ENCODE peak calls at places on chromosomes 16 and 17, in five cellular contexts. One of them, this sample, is unnamed.
A peak's percentile ranks its signal among the peaks of the same experiment; 100 is the strongest.

GRCh38 chr17:39618956-39619785 is 7.6 kb upstream of the PPP1R1B start:
- DNase-seq in mucosa of gallbladder: no peak
- DNase-seq in NCI-H2081: no peak
- DNase-seq in posterior vena cava: no peak
- DNase-seq in effector CD4-positive, alpha-beta T cell: no peak
- DNase-seq in this sample: no peak

GRCh38 chr17:3600529-3601205 is 8.5 kb downstream of the TRPV1 start:
- DNase-seq in mucosa of gallbladder: no peak
- DNase-seq in NCI-H2081: no peak
- DNase-seq in effector CD4-positive, alpha-beta T cell: no peak
- DNase-seq in posterior vena cava: no peak
- DNase-seq in this sample: no peak

GRCh38 chr16:739560-740458 is 988 bp downstream of the CIAO3 start:
- DNase-seq in mucosa of gallbladder: no peak
- DNase-seq in NCI-H2081: no peak
- DNase-seq in effector CD4-positive, alpha-beta T cell: no peak
- DNase-seq in posterior vena cava: no peak
- DNase-seq in this sample: no peak

GRCh38 chr16:85716680-85717038 is 27.9 kb upstream of the GINS2 start:
- DNase-seq in NCI-H2081: no peak
- DNase-seq in posterior vena cava: no peak
- DNase-seq in effector CD4-positive, alpha-beta T cell: no peak
- DNase-seq in mucosa of gallbladder: no peak
- DNase-seq in this sample: no peak

GRCh38 chr16:1769402-1770300 is 1.7 kb downstream of the NME3 start:
- DNase-seq in effector CD4-positive, alpha-beta T cell: no peak
- DNase-seq in posterior vena cava: no peak
- DNase-seq in mucosa of gallbladder: no peak
- DNase-seq in NCI-H2081: no peak
- DNase-seq in this sample: no peak

GRCh38 chr16:8936421-8936820 is 27.3 kb downstream of the USP7 start:
- DNase-seq in posterior vena cava: no peak
- DNase-seq in mucosa of gallbladder: no peak
- DNase-seq in NCI-H2081: no peak
- DNase-seq in effector CD4-positive, alpha-beta T cell: peak; percentile 63
- DNase-seq in this sample: peak; percentile 46

GRCh38 chr16:28136751-28137434 is 73.4 kb upstream of the GSG1L start:
- DNase-seq in NCI-H2081: no peak
- DNase-seq in posterior vena cava: no peak
- DNase-seq in effector CD4-positive, alpha-beta T cell: peak; percentile 30
- DNase-seq in mucosa of gallbladder: no peak
- DNase-seq in this sample: no peak

GRCh38 chr17:8109669-8110455 is 8.5 kb downstream of the ALOXE3 start:
- DNase-seq in NCI-H2081: peak; percentile 37
- DNase-seq in posterior vena cava: no peak
- DNase-seq in effector CD4-positive, alpha-beta T cell: peak; percentile 80
- DNase-seq in mucosa of gallbladder: no peak
- DNase-seq in this sample: peak; percentile 29

GRCh38 chr17:47279062-47279801 is 25.6 kb downstream of the ITGB3 start:
- DNase-seq in mucosa of gallbladder: peak; percentile 47
- DNase-seq in effector CD4-positive, alpha-beta T cell: no peak
- DNase-seq in NCI-H2081: no peak
- DNase-seq in posterior vena cava: peak; percentile 90
- DNase-seq in this sample: peak; percentile 84

GRCh38 chr16:58551496-58551895 is 36.2 kb downstream of the SETD6 start:
- DNase-seq in posterior vena cava: no peak
- DNase-seq in effector CD4-positive, alpha-beta T cell: no peak
- DNase-seq in mucosa of gallbladder: no peak
- DNase-seq in NCI-H2081: no peak
- DNase-seq in this sample: no peak

GRCh38 chr17:58507123-58507634 is 7.3 kb downstream of the MTMR4 start:
- DNase-seq in effector CD4-positive, alpha-beta T cell: no peak
- DNase-seq in posterior vena cava: no peak
- DNase-seq in mucosa of gallbladder: no peak
- DNase-seq in NCI-H2081: no peak
- DNase-seq in this sample: peak; percentile 86

GRCh38 chr17:37527249-37527851 is 37.7 kb downstream of the DUSP14 start:
- DNase-seq in mucosa of gallbladder: no peak
- DNase-seq in NCI-H2081: peak; percentile 45
- DNase-seq in effector CD4-positive, alpha-beta T cell: no peak
- DNase-seq in posterior vena cava: no peak
- DNase-seq in this sample: peak; percentile 60

GRCh38 chr17:17840751-17841591 is 4.2 kb upstream of the SREBF1 start:
- DNase-seq in effector CD4-positive, alpha-beta T cell: no peak
- DNase-seq in mucosa of gallbladder: peak; percentile 37
- DNase-seq in NCI-H2081: no peak
- DNase-seq in posterior vena cava: no peak
- DNase-seq in this sample: peak; percentile 95

GRCh38 chr17:8807070-8807550 is 7.9 kb upstream of the MFSD6L start:
- DNase-seq in effector CD4-positive, alpha-beta T cell: no peak
- DNase-seq in mucosa of gallbladder: no peak
- DNase-seq in NCI-H2081: no peak
- DNase-seq in posterior vena cava: no peak
- DNase-seq in this sample: peak; percentile 72